ENCODE peak calls at places on chromosomes 7 and 10, in six cellular contexts. R, D, F, U, I and G are unnamed samples.

GRCh38 chr7:78924581-78924980 is 528.9 kb downstream of the MAGI2 start:
- DNase-seq in R (peak), D (peak), F (no peak), U (no peak), I (no peak), G (no peak)

GRCh38 chr10:3950676-3951275 is 165.8 kb upstream of the KLF6 start:
- DNase-seq in R (no peak), D (no peak), F (no peak), U (peak), I (no peak), G (no peak)

GRCh38 chr7:151060416-151061234 is 1.2 kb downstream of the SLC4A2 start:
- DNase-seq in R (peak), D (peak), F (no peak), U (peak), I (no peak), G (no peak)

GRCh38 chr10:131006458-131007256 is 304.9 kb downstream of the TCERG1L start:
- DNase-seq in R (no peak), D (no peak), F (no peak), U (no peak), I (no peak), G (no peak)

GRCh38 chr10:120997313-120998102 is 146.3 kb downstream of the WDR11 start:
- DNase-seq in R (no peak), D (no peak), F (no peak), U (no peak), I (no peak), G (no peak)

GRCh38 chr7:44658979-44659378 is 52.6 kb downstream of the OGDH start:
- DNase-seq in R (no peak), D (no peak), F (no peak), U (no peak), I (no peak), G (no peak)

GRCh38 chr10:5589071-5589962 is 64.6 kb downstream of the CALML3 start:
- DNase-seq in R (no peak), D (no peak), F (no peak), U (no peak), I (no peak), G (no peak)

GRCh38 chr7:45601094-45601493 is 26.9 kb downstream of the ADCY1 start:
- DNase-seq in R (no peak), D (no peak), F (peak), U (no peak), I (no peak), G (no peak)

GRCh38 chr10:91635401-91636400 is 2.8 kb upstream of the PPP1R3C start:
- DNase-seq in R (peak), D (peak), F (peak), U (peak), I (no peak), G (peak)

GRCh38 chr7:150325110-150325611 is 1.8 kb upstream of the ACTR3C start:
- DNase-seq in R (no peak), D (peak), F (no peak), U (no peak), I (no peak), G (no peak)

GRCh38 chr10:114404171-114405010 is at the start of gene AFAP1L2:
- DNase-seq in R (no peak), D (no peak), F (peak), U (no peak), I (no peak), G (no peak)

GRCh38 chr10:84987039-84987438 is 658.6 kb downstream of the CCSER2 start:
- DNase-seq in R (no peak), D (no peak), F (no peak), U (no peak), I (no peak), G (no peak)

GRCh38 chr7:47525066-47525623 is 56.8 kb downstream of the TNS3 start:
- DNase-seq in R (no peak), D (no peak), F (no peak), U (no peak), I (no peak), G (no peak)

GRCh38 chr7:1481300-1481699 is 22.0 kb upstream of the MICALL2 start:
- DNase-seq in R (no peak), D (no peak), F (no peak), U (no peak), I (no peak), G (no peak)

GRCh38 chr7:37032258-37032601 is 307.9 kb upstream of the AOAH start:
- DNase-seq in R (no peak), D (no peak), F (no peak), U (no peak), I (no peak), G (no peak)

GRCh38 chr10:47152861-47153349 is 147.1 kb upstream of the GDF10 start:
- DNase-seq in R (no peak), D (no peak), F (no peak), U (no peak), I (no peak), G (no peak)

GRCh38 chr10:18474111-18474455 is 177.3 kb downstream of the NSUN6 start:
- DNase-seq in R (no peak), D (no peak), F (no peak), U (no peak), I (no peak), G (no peak)

GRCh38 chr10:103711351-103711994 is 143.9 kb downstream of the SH3PXD2A start:
- DNase-seq in R (no peak), D (no peak), F (no peak), U (no peak), I (no peak), G (no peak)

GRCh38 chr10:91652364-91652763 is 19.5 kb upstream of the PPP1R3C start:
- DNase-seq in R (no peak), D (peak), F (no peak), U (no peak), I (peak), G (peak)

GRCh38 chr7:15757041-15757995 is 70.8 kb upstream of the MEOX2 start:
- DNase-seq in R (no peak), D (no peak), F (no peak), U (no peak), I (no peak), G (no peak)